ENCODE peak calls at places on chromosomes 4 and X, in five cellular contexts. W, T, Z, R and O are unnamed samples.

GRCh38 chrX:41720125-41720780 is 3.7 kb upstream of the GPR82 start:
- DNase-seq in R (no peak), W (no peak), T (no peak), Z (peak; percentile 65), O (no peak)

GRCh38 chr4:65550500-65550899 is 119.8 kb downstream of the EPHA5 start:
- DNase-seq in R (no peak), T (no peak), W (no peak), Z (no peak), O (no peak)

GRCh38 chrX:119605398-119605738 is 856 bp downstream of the NKRF start:
- DNase-seq in R (peak; percentile 47), W (no peak), T (no peak), Z (no peak), O (no peak)

GRCh38 chr4:109631709-109632108 is 71.5 kb downstream of the CASP6 start:
- DNase-seq in W (no peak), T (no peak), R (peak; percentile 27), Z (no peak), O (no peak)

GRCh38 chr4:183356173-183356825 is 34.1 kb upstream of the CLDN24 start:
- DNase-seq in W (no peak), Z (no peak), T (peak; percentile 59), R (no peak), O (no peak)

GRCh38 chr4:68912807-68913206 is 38.8 kb downstream of the UGT2A3 start:
- DNase-seq in R (no peak), T (no peak), Z (no peak), W (no peak), O (no peak)

GRCh38 chr4:100289980-100290379 is 99.7 kb upstream of the DDIT4L start:
- DNase-seq in T (no peak), W (no peak), Z (no peak), R (no peak), O (no peak)

GRCh38 chrX:40945366-40945713 is 139.9 kb upstream of the USP9X start:
- DNase-seq in T (no peak), W (peak; percentile 57), Z (no peak), R (peak; percentile 46), O (peak; percentile 35)

GRCh38 chr4:77155631-77156345 is 1.2 kb upstream of the CCNG2 start:
- DNase-seq in R (no peak), W (no peak), Z (no peak), T (no peak), O (no peak)

GRCh38 chr4:122117743-122118142 is 34.4 kb upstream of the BLTP1 start:
- DNase-seq in T (no peak), W (no peak), Z (no peak), R (no peak), O (peak; percentile 5)

GRCh38 chrX:145631461-145631951 is 186.1 kb upstream of the SLITRK2 start:
- DNase-seq in Z (no peak), W (no peak), T (no peak), R (no peak), O (no peak)

GRCh38 chrX:16188687-16189086 is 21.4 kb downstream of the MAGEB17 start:
- DNase-seq in W (no peak), Z (no peak), R (no peak), T (no peak), O (no peak)

GRCh38 chr4:89114100-89114499 is 2.8 kb downstream of the TIGD2 start:
- DNase-seq in W (no peak), R (no peak), Z (no peak), T (no peak), O (no peak)

GRCh38 chrX:126165721-126166401 is at the start of gene DCAF12L2:
- DNase-seq in T (no peak), W (no peak), Z (no peak), R (no peak), O (no peak)

GRCh38 chr4:28287837-28288236 is 1427.2 kb downstream of the STIM2 start:
- DNase-seq in T (no peak), W (peak; percentile 63), Z (no peak), R (no peak), O (peak; percentile 99)

GRCh38 chr4:130110760-130111159 is 1014.8 kb downstream of the C4orf33 start:
- DNase-seq in W (no peak), R (no peak), Z (no peak), T (no peak), O (no peak)

GRCh38 chrX:145213504-145213903 is 33.8 kb upstream of the SPANXN1 start:
- DNase-seq in Z (no peak), R (no peak), W (no peak), T (no peak), O (no peak)

GRCh38 chr4:2261110-2261852 is 628 bp downstream of the MXD4 start:
- DNase-seq in Z (peak; percentile 70), R (peak; percentile 62), T (peak; percentile 78), W (no peak), O (no peak)

GRCh38 chrX:105190252-105190853 is 30.1 kb downstream of the TEX13A start:
- DNase-seq in Z (no peak), T (no peak), W (no peak), R (peak; percentile 28), O (peak; percentile 3)

GRCh38 chr4:22473268-22473667 is 42.6 kb downstream of the ADGRA3 start:
- DNase-seq in Z (no peak), R (no peak), W (peak; percentile 52), T (no peak), O (peak; percentile 21)

GRCh38 chr4:27217261-27217769 is 356.7 kb downstream of the STIM2 start:
- DNase-seq in T (no peak), Z (no peak), W (no peak), R (no peak), O (peak; percentile 51)

GRCh38 chrX:93585661-93586060 is 87.7 kb downstream of the NAP1L3 start:
- DNase-seq in R (no peak), T (no peak), Z (no peak), W (no peak), O (no peak)

GRCh38 chr4:76747613-76748012 is 150.3 kb downstream of the SOWAHB start:
- DNase-seq in Z (no peak), W (no peak), T (no peak), R (no peak), O (no peak)

GRCh38 chr4:184387351-184387750 is 87.0 kb downstream of the IRF2 start:
- DNase-seq in W (no peak), T (no peak), Z (no peak), R (no peak), O (no peak)

GRCh38 chr4:156685308-156685707 is 286.3 kb downstream of the PDGFC start:
- DNase-seq in W (no peak), Z (no peak), T (no peak), R (no peak), O (no peak)

GRCh38 chr4:139768913-139769312 is 103.3 kb downstream of the MGST2 start:
- DNase-seq in Z (no peak), R (no peak), T (no peak), W (no peak), O (no peak)

GRCh38 chr4:5888222-5888701 is 4.6 kb downstream of the CRMP1 start:
- DNase-seq in W (no peak), Z (no peak), T (no peak), R (no peak), O (no peak)
- H3K4me3 ChIP-seq in W (peak overlapping the region; percentile 17), Z (no peak overlapping the region), T (peak overlapping the region; percentile 50), R (peak overlapping the region; percentile 26), O (no peak overlapping the region)

DNA sequence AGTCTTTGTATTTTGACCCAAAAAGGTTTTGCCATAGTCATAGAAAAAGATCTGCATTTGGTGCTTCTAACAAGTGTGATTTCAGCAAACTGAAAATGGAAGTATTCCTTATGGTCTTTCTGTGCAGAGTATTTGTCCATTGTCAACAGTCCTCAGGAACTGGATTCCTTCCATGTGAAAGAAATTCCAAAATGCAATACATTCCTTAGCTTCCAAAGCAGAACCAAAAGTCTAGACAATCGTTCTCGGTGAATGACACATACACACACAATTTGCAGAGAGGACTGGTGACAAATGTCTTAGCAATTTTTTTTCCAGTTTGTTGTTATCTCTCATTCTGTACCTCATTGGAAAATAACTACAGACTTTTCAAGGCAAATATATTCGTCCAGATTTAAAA is 562.2 kb upstream of the SLIT2 start:
- DNase-seq in Z (no peak), R (no peak), W (peak; percentile 83), T (no peak), O (peak; percentile 39)
- TF ChIP-seq CTCF in Z (no peak), R (no peak), W (no peak), T (no peak), O (no peak)

GRCh38 chr4:123399638-123400358 is 3.2 kb downstream of the SPRY1 start:
- DNase-seq in T (no peak), R (no peak), Z (no peak), W (no peak), O (no peak)
- H3K4me3 ChIP-seq in T (peak overlapping the region; percentile 92), R (peak overlapping the region; percentile 55), Z (peak overlapping the region; percentile 54), W (peak overlapping the region; percentile 58), O (peak overlapping the region; percentile 67)

DNA sequence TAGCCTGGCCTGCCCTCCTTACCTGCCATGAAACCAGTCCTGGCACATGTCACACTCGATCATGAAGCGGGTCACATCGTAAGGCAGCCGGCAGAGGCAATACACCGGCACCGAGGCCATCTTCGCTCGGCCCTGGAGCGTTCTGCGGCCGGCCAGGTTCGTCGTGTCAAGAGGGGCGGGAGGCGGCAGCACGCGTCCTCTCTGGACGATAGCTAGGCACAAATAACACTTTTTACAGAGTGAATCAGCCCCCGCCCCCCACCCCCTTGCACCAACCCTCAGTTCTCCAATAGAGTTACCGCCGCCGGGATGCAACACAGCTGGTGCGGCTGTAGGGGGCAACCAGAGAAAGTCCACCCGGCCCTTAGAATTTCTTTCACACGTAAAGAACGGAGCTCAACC is 1.7 kb downstream of the PHF8 start:
- DNase-seq in R (peak; percentile 26), Z (peak; percentile 54), W (no peak), T (peak; percentile 62), O (peak; percentile 14)
- TF ChIP-seq CTCF in R (no peak), Z (no peak), W (peak; percentile 42), T (no peak), O (peak; percentile 38)

GRCh38 chr4:94369046-94369445 is 26.4 kb upstream of the HPGDS start:
- DNase-seq in T (no peak), Z (no peak), R (no peak), W (no peak), O (no peak)

GRCh38 chr4:94363136-94363655 is 20.6 kb upstream of the HPGDS start:
- DNase-seq in W (no peak), T (no peak), R (no peak), Z (no peak), O (no peak)

GRCh38 chr4:94364527-94364926 is 21.9 kb upstream of the HPGDS start:
- DNase-seq in T (no peak), Z (no peak), R (no peak), W (no peak), O (no peak)

GRCh38 chr4:94368459-94368858 is 25.8 kb upstream of the HPGDS start:
- DNase-seq in T (no peak), R (no peak), Z (no peak), W (no peak), O (no peak)

DNA sequence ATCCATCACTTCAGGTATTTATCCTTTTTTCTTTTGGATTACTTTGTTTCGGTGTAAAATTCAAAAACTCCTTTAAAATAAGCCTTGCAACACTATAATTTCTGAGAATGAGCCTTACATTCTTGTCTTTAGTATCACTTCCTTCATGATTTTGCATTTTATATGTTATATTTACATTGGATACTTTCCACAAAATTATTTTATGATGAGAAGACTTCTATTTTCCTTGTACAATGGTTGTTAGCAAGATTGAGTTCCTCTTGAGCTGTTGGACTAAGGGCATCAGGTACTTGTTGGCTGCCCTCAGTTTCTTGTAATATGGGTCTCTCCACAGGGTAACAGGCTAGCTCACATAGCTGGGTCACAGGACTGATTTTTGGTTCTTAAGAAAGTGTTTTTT is 22.7 kb upstream of the HPGDS start:
- DNase-seq in Z (no peak), W (no peak), R (no peak), T (no peak), O (no peak)
- H3K4me3 ChIP-seq in Z (no peak overlapping the region), W (no peak overlapping the region), R (no peak overlapping the region), T (no peak overlapping the region), O (no peak overlapping the region)